ENCODE peak calls at places on chromosome 4, in five cellular contexts. Z is GM23248; V is CD4-positive, CD25-positive, alpha-beta regulatory T cell; F is amygdala; C is lower lobe of right lung. G is an unnamed sample.

GRCh38 chr4:57989430-57989829 is 879.2 kb upstream of the IGFBP7 start:
- DNase-seq in V (no peak), F (no peak), Z (no peak), C (no peak), G (no peak)

GRCh38 chr4:162485486-162485885 is 321.7 kb upstream of the FSTL5 start:
- DNase-seq in V (no peak), Z (peak), C (no peak), F (no peak), G (no peak)

GRCh38 chr4:2285665-2286381 is 23.9 kb upstream of the MXD4 start:
- DNase-seq in Z (no peak), C (peak), F (no peak), V (no peak), G (no peak)

GRCh38 chr4:112284662-112285411 is 867 bp downstream of the TIFA start:
- DNase-seq in C (peak), V (peak), Z (peak), F (no peak), G (peak)

GRCh38 chr4:3047464-3048286 is 26.7 kb downstream of the HTT-AS start:
- DNase-seq in V (peak), C (peak), Z (peak), F (peak), G (peak)

GRCh38 chr4:145153181-145153903 is 27.0 kb downstream of the OTUD4 start:
- DNase-seq in F (no peak), C (no peak), Z (no peak), V (no peak), G (no peak)

GRCh38 chr4:107044170-107044569 is 8.1 kb upstream of the DKK2 start:
- DNase-seq in Z (peak), F (no peak), C (no peak), V (no peak), G (no peak)

GRCh38 chr4:101232074-101232776 is 115.1 kb downstream of the PPP3CA start:
- DNase-seq in V (no peak), C (no peak), F (no peak), Z (peak), G (no peak)

GRCh38 chr4:127622923-127623754 is 9.6 kb upstream of the INTU start:
- DNase-seq in F (no peak), Z (peak), V (no peak), C (peak), G (peak)

GRCh38 chr4:4666187-4666586 is 124.3 kb upstream of the STX18 start:
- DNase-seq in Z (no peak), C (no peak), V (no peak), F (no peak), G (no peak)

GRCh38 chr4:74331252-74331651 is 23.0 kb downstream of the EPGN start:
- DNase-seq in Z (no peak), F (no peak), V (no peak), C (no peak), G (no peak)

GRCh38 chr4:5217411-5217810 is 166.1 kb downstream of the STK32B start:
- DNase-seq in V (no peak), Z (peak), F (no peak), C (no peak), G (no peak)

G was measured in SK-N-SH.